ENCODE peak calls at places on chromosome 16, in six cellular contexts. One of them, this sample, is unnamed.

GRCh38 chr16:10813123-10813455 is 5.5 kb downstream of the TVP23A start:
- DNase-seq in ovary: no peak
- DNase-seq in fibroblast of lung: no peak
- DNase-seq in astrocyte: no peak
- DNase-seq in uterus: no peak
- DNase-seq in PC-9: no peak
- DNase-seq in this sample: no peak

GRCh38 chr16:89031715-89032659 is 55.0 kb upstream of the CBFA2T3 start:
- DNase-seq in ovary: no peak
- DNase-seq in fibroblast of lung: no peak
- DNase-seq in astrocyte: no peak
- DNase-seq in uterus: no peak
- DNase-seq in PC-9: no peak
- DNase-seq in this sample: no peak

GRCh38 chr16:67349172-67349571 is 22.6 kb downstream of the LRRC36 start:
- DNase-seq in ovary: no peak
- DNase-seq in fibroblast of lung: peak; percentile 28
- DNase-seq in astrocyte: peak; percentile 7
- DNase-seq in uterus: no peak
- DNase-seq in PC-9: no peak
- DNase-seq in this sample: no peak

GRCh38 chr16:8622315-8622656 is 788 bp downstream of the METTL22 start:
- DNase-seq in ovary: no peak
- DNase-seq in fibroblast of lung: no peak
- DNase-seq in astrocyte: no peak
- DNase-seq in uterus: no peak
- DNase-seq in PC-9: no peak
- DNase-seq in this sample: no peak

GRCh38 chr16:87762071-87762571 is 3.7 kb downstream of the KLHDC4 start:
- DNase-seq in ovary: no peak
- DNase-seq in fibroblast of lung: no peak
- DNase-seq in astrocyte: no peak
- DNase-seq in uterus: no peak
- DNase-seq in PC-9: no peak
- DNase-seq in this sample: peak; percentile 42

GRCh38 chr16:69890114-69890890 is 60.8 kb upstream of the CLEC18A start:
- DNase-seq in ovary: peak; percentile 58
- DNase-seq in fibroblast of lung: peak; percentile 58
- DNase-seq in astrocyte: peak; percentile 48
- DNase-seq in uterus: peak; percentile 69
- DNase-seq in PC-9: no peak
- DNase-seq in this sample: peak; percentile 76

GRCh38 chr16:66515543-66516171 is 34.3 kb downstream of the TK2 start:
- DNase-seq in ovary: no peak
- DNase-seq in fibroblast of lung: peak; percentile 84
- DNase-seq in astrocyte: peak; percentile 74
- DNase-seq in uterus: peak; percentile 44
- DNase-seq in PC-9: no peak
- DNase-seq in this sample: no peak

GRCh38 chr16:4663756-4664465 is 29.5 kb upstream of the NUDT16L1 start:
- DNase-seq in ovary: no peak
- DNase-seq in fibroblast of lung: peak; percentile 21
- DNase-seq in astrocyte: no peak
- DNase-seq in uterus: no peak
- DNase-seq in PC-9: no peak
- DNase-seq in this sample: peak; percentile 51

GRCh38 chr16:19694989-19695388 is 23.0 kb downstream of the KNOP1 start:
- DNase-seq in ovary: no peak
- DNase-seq in fibroblast of lung: no peak
- DNase-seq in astrocyte: no peak
- DNase-seq in uterus: no peak
- DNase-seq in PC-9: no peak
- DNase-seq in this sample: no peak

GRCh38 chr16:64687089-64687488 is 434.8 kb downstream of the CDH11 start:
- DNase-seq in ovary: no peak
- DNase-seq in fibroblast of lung: no peak
- DNase-seq in astrocyte: no peak
- DNase-seq in uterus: no peak
- DNase-seq in PC-9: no peak
- DNase-seq in this sample: no peak

GRCh38 chr16:53844796-53845195 is 140.8 kb downstream of the FTO start:
- DNase-seq in ovary: no peak
- DNase-seq in fibroblast of lung: no peak
- DNase-seq in astrocyte: no peak
- DNase-seq in uterus: no peak
- DNase-seq in PC-9: no peak
- DNase-seq in this sample: no peak

GRCh38 chr16:50600582-50601283 is 52.5 kb downstream of the NKD1 start:
- DNase-seq in ovary: no peak
- DNase-seq in fibroblast of lung: no peak
- DNase-seq in astrocyte: no peak
- DNase-seq in uterus: no peak
- DNase-seq in PC-9: no peak
- DNase-seq in this sample: no peak

GRCh38 chr16:13041646-13042045 is 140.2 kb downstream of the SHISA9 start:
- DNase-seq in ovary: no peak
- DNase-seq in fibroblast of lung: no peak
- DNase-seq in astrocyte: no peak
- DNase-seq in uterus: no peak
- DNase-seq in PC-9: no peak
- DNase-seq in this sample: no peak

GRCh38 chr16:19014456-19014855 is 30.7 kb downstream of the TMC7 start:
- DNase-seq in ovary: no peak
- DNase-seq in fibroblast of lung: no peak
- DNase-seq in astrocyte: no peak
- DNase-seq in uterus: no peak
- DNase-seq in PC-9: no peak
- DNase-seq in this sample: no peak

GRCh38 chr16:31525113-31525512 is 2.6 kb upstream of the AHSP start:
- DNase-seq in ovary: no peak
- DNase-seq in fibroblast of lung: no peak
- DNase-seq in astrocyte: no peak
- DNase-seq in uterus: no peak
- DNase-seq in PC-9: no peak
- DNase-seq in this sample: no peak

GRCh38 chr16:67936876-67937605 is 391 bp upstream of the PSMB10 start:
- DNase-seq in ovary: no peak
- DNase-seq in fibroblast of lung: no peak
- DNase-seq in astrocyte: no peak
- DNase-seq in uterus: no peak
- DNase-seq in PC-9: no peak
- DNase-seq in this sample: no peak

GRCh38 chr16:81315271-81316175 is 761 bp downstream of the GAN start:
- DNase-seq in ovary: peak; percentile 52
- DNase-seq in fibroblast of lung: peak; percentile 61
- DNase-seq in astrocyte: peak; percentile 32
- DNase-seq in uterus: peak; percentile 43
- DNase-seq in PC-9: peak; percentile 46
- DNase-seq in this sample: peak; percentile 62

GRCh38 chr16:4692460-4693295 is 684 bp upstream of the NUDT16L1 start:
- DNase-seq in ovary: no peak
- DNase-seq in fibroblast of lung: no peak
- DNase-seq in astrocyte: no peak
- DNase-seq in uterus: no peak
- DNase-seq in PC-9: no peak
- DNase-seq in this sample: no peak

GRCh38 chr16:52405441-52405840 is 141.5 kb downstream of the TOX3 start:
- DNase-seq in ovary: no peak
- DNase-seq in fibroblast of lung: no peak
- DNase-seq in astrocyte: no peak
- DNase-seq in uterus: no peak
- DNase-seq in PC-9: no peak
- DNase-seq in this sample: no peak

GRCh38 chr16:50311891-50312501 is 45.6 kb downstream of the ADCY7 start:
- DNase-seq in ovary: no peak
- DNase-seq in fibroblast of lung: no peak
- DNase-seq in astrocyte: no peak
- DNase-seq in uterus: no peak
- DNase-seq in PC-9: no peak
- DNase-seq in this sample: peak; percentile 46

GRCh38 chr16:82655315-82655714 is 28.5 kb downstream of the CDH13 start:
- DNase-seq in ovary: no peak
- DNase-seq in fibroblast of lung: peak; percentile 93
- DNase-seq in astrocyte: peak; percentile 91
- DNase-seq in uterus: peak; percentile 22
- DNase-seq in PC-9: no peak
- DNase-seq in this sample: no peak
- H3K4me1 ChIP-seq in ovary: no peaks in the 10 kb centered on the region
- H3K4me1 ChIP-seq in fibroblast of lung: peaks cover 34% of the 10 kb centered on the region
- H3K4me1 ChIP-seq in astrocyte: peaks cover 41% of the 10 kb centered on the region
- H3K4me1 ChIP-seq in uterus: peaks cover 5% of the 10 kb centered on the region
- H3K4me1 ChIP-seq in PC-9: no peaks in the 10 kb centered on the region
- H3K4me1 ChIP-seq in this sample: peaks cover 24% of the 10 kb centered on the region

GRCh38 chr16:83393196-83393981 is 414.4 kb upstream of the HSBP1 start:
- DNase-seq in ovary: no peak
- DNase-seq in fibroblast of lung: peak; percentile 60
- DNase-seq in astrocyte: peak; percentile 56
- DNase-seq in uterus: no peak
- DNase-seq in PC-9: no peak
- DNase-seq in this sample: no peak
- TF ChIP-seq CTCF in ovary: no peak
- TF ChIP-seq CTCF in fibroblast of lung: no peak
- TF ChIP-seq CTCF in astrocyte: peak; percentile 30
- TF ChIP-seq CTCF in uterus: no peak
- TF ChIP-seq CTCF in PC-9: no peak
- TF ChIP-seq CTCF in this sample: peak; percentile 19

GRCh38 chr16:14121135-14121534 is 50.0 kb downstream of the MRTFB start:
- DNase-seq in ovary: no peak
- DNase-seq in fibroblast of lung: no peak
- DNase-seq in astrocyte: no peak
- DNase-seq in uterus: no peak
- DNase-seq in PC-9: no peak
- DNase-seq in this sample: no peak

GRCh38 chr16:14119799-14120198 is 48.7 kb downstream of the MRTFB start:
- DNase-seq in ovary: no peak
- DNase-seq in fibroblast of lung: no peak
- DNase-seq in astrocyte: no peak
- DNase-seq in uterus: no peak
- DNase-seq in PC-9: no peak
- DNase-seq in this sample: no peak

GRCh38 chr16:14120335-14120734 is 49.2 kb downstream of the MRTFB start:
- DNase-seq in ovary: no peak
- DNase-seq in fibroblast of lung: no peak
- DNase-seq in astrocyte: no peak
- DNase-seq in uterus: no peak
- DNase-seq in PC-9: no peak
- DNase-seq in this sample: no peak

GRCh38 chr16:14125030-14125681 is 54.0 kb downstream of the MRTFB start:
- DNase-seq in ovary: no peak
- DNase-seq in fibroblast of lung: no peak
- DNase-seq in astrocyte: no peak
- DNase-seq in uterus: no peak
- DNase-seq in PC-9: no peak
- DNase-seq in this sample: no peak

GRCh38 chr16:14121872-14122271 is 50.8 kb downstream of the MRTFB start:
- DNase-seq in ovary: no peak
- DNase-seq in fibroblast of lung: no peak
- DNase-seq in astrocyte: no peak
- DNase-seq in uterus: no peak
- DNase-seq in PC-9: no peak
- DNase-seq in this sample: no peak
- H3K27ac ChIP-seq in ovary: no peak overlapping the region
- H3K27ac ChIP-seq in fibroblast of lung: no peak overlapping the region
- H3K27ac ChIP-seq in astrocyte: no peak overlapping the region
- H3K27ac ChIP-seq in uterus: no peak overlapping the region
- H3K27ac ChIP-seq in PC-9: no peak overlapping the region
- H3K27ac ChIP-seq in this sample: no peak overlapping the region

GRCh38 chr16:2155091-2156024 is at the start of gene TRAF7:
- DNase-seq in ovary: peak; percentile 99
- DNase-seq in fibroblast of lung: peak; percentile 100
- DNase-seq in astrocyte: peak; percentile 100
- DNase-seq in uterus: peak; percentile 100
- DNase-seq in PC-9: peak; percentile 99
- DNase-seq in this sample: peak; percentile 100

GRCh38 chr16:2158262-2158638 is 2.7 kb downstream of the TRAF7 start:
- DNase-seq in ovary: no peak
- DNase-seq in fibroblast of lung: no peak
- DNase-seq in astrocyte: no peak
- DNase-seq in uterus: no peak
- DNase-seq in PC-9: no peak
- DNase-seq in this sample: no peak

GRCh38 chr16:2157480-2158261 is 2.1 kb downstream of the TRAF7 start:
- DNase-seq in ovary: no peak
- DNase-seq in fibroblast of lung: no peak
- DNase-seq in astrocyte: no peak
- DNase-seq in uterus: no peak
- DNase-seq in PC-9: peak; percentile 49
- DNase-seq in this sample: no peak

GRCh38 chr16:2156025-2156848 is 655 bp downstream of the TRAF7 start:
- DNase-seq in ovary: peak; percentile 50
- DNase-seq in fibroblast of lung: peak; percentile 80
- DNase-seq in astrocyte: peak; percentile 69
- DNase-seq in uterus: no peak
- DNase-seq in PC-9: no peak
- DNase-seq in this sample: peak; percentile 59

GRCh38 chr16:2156849-2157224 is 1.3 kb downstream of the TRAF7 start:
- DNase-seq in ovary: no peak
- DNase-seq in fibroblast of lung: no peak
- DNase-seq in astrocyte: no peak
- DNase-seq in uterus: no peak
- DNase-seq in PC-9: no peak
- DNase-seq in this sample: no peak
- H3K4me1 ChIP-seq in ovary: peaks cover 25% of the 10 kb centered on the region
- H3K4me1 ChIP-seq in fibroblast of lung: peaks cover 48% of the 10 kb centered on the region
- H3K4me1 ChIP-seq in astrocyte: peaks cover 69% of the 10 kb centered on the region
- H3K4me1 ChIP-seq in uterus: peaks cover 36% of the 10 kb centered on the region
- H3K4me1 ChIP-seq in PC-9: peaks cover 30% of the 10 kb centered on the region
- H3K4me1 ChIP-seq in this sample: peaks cover 29% of the 10 kb centered on the region

DNA sequence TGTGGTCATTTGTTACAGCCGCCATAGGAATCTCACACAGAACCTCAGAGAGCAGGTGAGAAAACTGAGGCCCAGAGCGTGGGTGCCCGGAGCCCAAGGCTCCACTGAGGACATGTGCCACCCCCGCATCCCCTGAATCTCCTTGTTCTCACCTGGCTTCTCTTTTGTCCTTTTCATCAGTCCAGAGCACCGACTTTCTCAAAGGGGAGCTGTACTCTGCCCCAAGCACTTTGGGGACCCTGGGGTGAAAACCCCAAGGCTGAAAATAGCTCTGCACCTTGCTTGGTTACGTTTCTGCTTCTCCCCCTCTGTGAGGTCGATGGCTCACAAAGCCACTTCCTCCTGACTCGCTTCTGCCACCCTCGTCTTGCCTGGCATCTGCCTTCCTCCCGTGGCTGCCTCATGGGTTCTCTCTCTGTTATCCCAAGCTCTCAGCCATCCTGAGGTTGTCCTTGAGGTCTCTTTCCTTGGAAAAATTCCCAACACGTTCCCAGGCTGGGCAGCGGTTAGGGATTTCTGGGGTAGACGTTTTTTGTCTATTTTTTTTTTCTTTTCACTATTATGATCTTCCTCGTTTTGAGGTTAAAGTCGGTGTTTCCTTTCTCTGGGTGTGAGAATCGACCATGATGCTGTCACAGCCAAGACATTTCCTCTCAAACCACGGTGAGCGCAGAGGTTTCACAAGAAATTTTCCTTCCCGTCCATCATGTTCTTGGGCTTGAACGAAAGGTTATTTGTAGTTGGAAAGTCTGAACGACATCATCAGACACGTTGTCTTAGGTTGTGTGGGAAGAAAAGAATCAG is 37.2 kb downstream of the IRF8 start:
- DNase-seq in ovary: no peak
- DNase-seq in fibroblast of lung: peak; percentile 35
- DNase-seq in astrocyte: peak; percentile 39
- DNase-seq in uterus: no peak
- DNase-seq in PC-9: no peak
- DNase-seq in this sample: peak; percentile 11
- TF ChIP-seq CTCF in ovary: no peak
- TF ChIP-seq CTCF in fibroblast of lung: no peak
- TF ChIP-seq CTCF in astrocyte: no peak
- TF ChIP-seq CTCF in uterus: no peak
- TF ChIP-seq CTCF in PC-9: no peak
- TF ChIP-seq CTCF in this sample: no peak

This sample was measured in cardiac muscle cell.